ENCODE peak calls at places on chromosome 15, in nine cellular contexts. X, F, G, C, A, B, E, U and O are unnamed samples.

GRCh38 chr15:63089260-63090043 is 32.2 kb upstream of the LACTB start:
- DNase-seq in X (no peak), F (no peak), G (peak; percentile 74), C (no peak), A (peak; percentile 58), B (no peak), E (no peak), U (no peak), O (peak; percentile 55)

GRCh38 chr15:45148076-45149059 is 18.6 kb downstream of the DUOX1 start:
- DNase-seq in X (no peak), F (peak; percentile 53), G (no peak), C (no peak), A (no peak), B (no peak), E (no peak), U (no peak), O (no peak)

GRCh38 chr15:96851613-96852012 is 521.1 kb downstream of the NR2F2 start:
- DNase-seq in X (no peak), F (no peak), G (no peak), C (no peak), A (no peak), B (no peak), E (no peak), U (no peak), O (no peak)

GRCh38 chr15:77627581-77627980 is 5.1 kb downstream of the LINGO1 start:
- DNase-seq in X (no peak), F (no peak), G (no peak), C (no peak), A (no peak), B (no peak), E (peak; percentile 53), U (no peak), O (no peak)

GRCh38 chr15:63879211-63879610 is 45.5 kb upstream of the HERC1 start:
- DNase-seq in X (no peak), F (no peak), G (no peak), C (no peak), A (no peak), B (no peak), E (peak; percentile 18), U (no peak), O (no peak)

GRCh38 chr15:74264081-74264501 is 28.0 kb downstream of the CCDC33 start:
- DNase-seq in X (no peak), F (no peak), G (no peak), C (no peak), A (no peak), B (no peak), E (no peak), U (no peak), O (no peak)

GRCh38 chr15:66142341-66142740 is 111.2 kb downstream of the MEGF11 start:
- DNase-seq in X (no peak), F (no peak), G (no peak), C (no peak), A (no peak), B (no peak), E (no peak), U (no peak), O (no peak)

GRCh38 chr15:81887913-81888312 is 157.9 kb downstream of the MEX3B start:
- DNase-seq in X (no peak), F (no peak), G (no peak), C (no peak), A (no peak), B (no peak), E (no peak), U (no peak), O (peak; percentile 72)

GRCh38 chr15:68644996-68645395 is 66.2 kb downstream of the CORO2B start:
- DNase-seq in X (no peak), F (peak; percentile 43), G (no peak), C (no peak), A (no peak), B (peak; percentile 61), E (no peak), U (no peak), O (no peak)

GRCh38 chr15:60798821-60799220 is 319.9 kb upstream of the ICE2 start:
- DNase-seq in X (no peak), F (no peak), G (peak; percentile 22), C (no peak), A (peak; percentile 39), B (no peak), E (no peak), U (peak; percentile 66), O (no peak)

GRCh38 chr15:48089664-48090063 is 31.1 kb upstream of the SLC24A5 start:
- DNase-seq in X (no peak), F (no peak), G (no peak), C (no peak), A (no peak), B (no peak), E (no peak), U (no peak), O (no peak)

GRCh38 chr15:99433026-99433756 is 132.6 kb upstream of the MEF2A start:
- DNase-seq in X (no peak), F (peak; percentile 81), G (peak; percentile 45), C (no peak), A (no peak), B (peak; percentile 77), E (no peak), U (peak; percentile 52), O (no peak)

GRCh38 chr15:77810180-77810579 is 177.5 kb upstream of the LINGO1 start:
- DNase-seq in X (no peak), F (no peak), G (no peak), C (no peak), A (no peak), B (no peak), E (no peak), U (no peak), O (no peak)

GRCh38 chr15:64699767-64700388 is 75.5 kb downstream of the RBPMS2 start:
- DNase-seq in X (peak; percentile 30), F (peak; percentile 78), G (peak; percentile 62), C (no peak), A (peak; percentile 23), B (no peak), E (no peak), U (no peak), O (no peak)

GRCh38 chr15:64893481-64894394 is 18.0 kb upstream of the ANKDD1A start:
- DNase-seq in X (peak; percentile 91), F (peak; percentile 95), G (peak; percentile 96), C (peak; percentile 100), A (peak; percentile 80), B (peak; percentile 99), E (peak; percentile 95), U (peak; percentile 98), O (peak; percentile 66)

GRCh38 chr15:98360031-98360430 is 288.3 kb upstream of the IGF1R start:
- DNase-seq in X (no peak), F (no peak), G (no peak), C (no peak), A (no peak), B (no peak), E (no peak), U (no peak), O (no peak)